ENCODE peak calls at places on chromosome 12, in nine cellular contexts. Z is A549, J is SK-N-SH, X is GM23338, T is GM12878, E is K562, I is HCT116, W is HL-60, F is HepG2. B is an unnamed sample.

GRCh38 chr12:130743606-130744005 is 27.5 kb upstream of the RIMBP2 start:
- DNase-seq in X (no peak), F (no peak), Z (no peak), T (no peak), J (no peak), E (no peak), I (no peak), W (no peak), B (no peak)

GRCh38 chr12:12405882-12406281 is 49.0 kb downstream of the BORCS5 start:
- DNase-seq in F (peak), E (no peak), I (no peak), Z (peak), W (no peak), J (no peak), T (no peak), X (no peak), B (no peak)

GRCh38 chr12:57178213-57178612 is 30.8 kb upstream of the LRP1-AS start:
- DNase-seq in F (no peak), I (no peak), T (no peak), J (no peak), E (no peak), X (no peak), Z (no peak), W (no peak), B (no peak)

GRCh38 chr12:6703631-6704030 is 3.0 kb upstream of the PIANP start:
- DNase-seq in E (peak), F (peak), T (no peak), W (no peak), X (peak), Z (peak), I (no peak), J (no peak), B (no peak)

GRCh38 chr12:48782457-48783395 is 6.2 kb downstream of the ADCY6 start:
- DNase-seq in I (no peak), W (no peak), T (no peak), F (no peak), Z (no peak), E (no peak), X (peak), J (no peak), B (no peak)

GRCh38 chr12:68806488-68807237 is 1.3 kb upstream of the MDM2 start:
- DNase-seq in F (no peak), X (no peak), Z (no peak), I (no peak), J (no peak), W (no peak), E (no peak), T (no peak), B (no peak)

GRCh38 chr12:132227782-132228417 is 83.6 kb downstream of the NOC4L start:
- DNase-seq in E (no peak), T (no peak), X (no peak), Z (no peak), F (no peak), W (no peak), J (no peak), I (no peak), B (no peak)

GRCh38 chr12:123142948-123143752 is 7.7 kb downstream of the PITPNM2 start:
- DNase-seq in Z (no peak), X (peak), J (no peak), T (no peak), E (peak), F (peak), W (no peak), I (peak), B (no peak)

GRCh38 chr12:25940886-25941285 is 17.6 kb upstream of the RASSF8 start:
- DNase-seq in I (no peak), F (no peak), W (no peak), J (no peak), X (no peak), T (no peak), Z (no peak), E (no peak), B (no peak)

GRCh38 chr12:101619868-101620761 is 25.3 kb downstream of the MYBPC1 start:
- DNase-seq in W (no peak), I (no peak), F (no peak), T (no peak), Z (no peak), X (no peak), J (no peak), E (no peak), B (no peak)

GRCh38 chr12:1204581-1205121 is 213.6 kb downstream of the ERC1 start:
- DNase-seq in I (no peak), X (no peak), Z (no peak), T (peak), W (no peak), J (peak), E (no peak), F (no peak), B (no peak)

GRCh38 chr12:49885663-49886461 is 17.8 kb downstream of the FAIM2 start:
- DNase-seq in Z (no peak), T (no peak), X (no peak), F (peak), I (no peak), E (no peak), J (no peak), W (no peak), B (no peak)

GRCh38 chr12:124273630-124274029 is 21.3 kb upstream of the RFLNA start:
- DNase-seq in X (peak), I (peak), Z (peak), T (peak), J (peak), F (peak), W (peak), E (peak), B (no peak)

GRCh38 chr12:131900397-131900796 is 6.0 kb downstream of the ULK1 start:
- DNase-seq in W (no peak), T (no peak), F (no peak), Z (no peak), J (no peak), I (no peak), X (no peak), E (no peak), B (no peak)

GRCh38 chr12:32309811-32310755 is 89.3 kb upstream of the FGD4 start:
- DNase-seq in W (no peak), X (no peak), E (no peak), T (no peak), I (no peak), F (no peak), J (no peak), Z (no peak), B (no peak)

GRCh38 chr12:108282160-108282559 is 57.0 kb downstream of the CMKLR1 start:
- DNase-seq in W (no peak), F (no peak), I (no peak), Z (no peak), T (no peak), X (no peak), E (no peak), J (no peak), B (no peak)

GRCh38 chr12:27210187-27210586 is 33.9 kb upstream of the STK38L start:
- DNase-seq in W (no peak), I (no peak), E (no peak), F (no peak), X (no peak), T (no peak), J (no peak), Z (no peak), B (no peak)

GRCh38 chr12:31007153-31007495 is 66.5 kb upstream of the DDX11 start:
- DNase-seq in E (no peak), I (no peak), T (no peak), F (no peak), Z (no peak), W (no peak), J (no peak), X (no peak), B (no peak)

GRCh38 chr12:17763365-17763764 is 326.6 kb downstream of the RERGL start:
- DNase-seq in Z (no peak), F (no peak), T (no peak), W (no peak), I (no peak), X (no peak), E (no peak), J (no peak), B (no peak)

GRCh38 chr12:80858356-80858755 is 79.4 kb downstream of the LIN7A start:
- DNase-seq in E (no peak), T (no peak), J (no peak), Z (no peak), F (no peak), W (no peak), X (no peak), I (no peak), B (no peak)

GRCh38 chr12:62435337-62436163 is 31.1 kb upstream of the MON2 start:
- DNase-seq in T (no peak), I (no peak), W (peak), E (no peak), X (peak), Z (peak), J (peak), F (peak), B (peak)

GRCh38 chr12:26874501-26875296 is 41.7 kb upstream of the ITPR2 start:
- DNase-seq in J (no peak), W (peak), E (no peak), Z (no peak), I (no peak), T (peak), F (no peak), X (no peak), B (no peak)

GRCh38 chr12:93974252-93974651 is 174.1 kb upstream of the PLXNC1 start:
- DNase-seq in F (no peak), J (no peak), I (no peak), W (no peak), X (no peak), E (no peak), Z (no peak), T (no peak), B (no peak)

GRCh38 chr12:82019533-82019932 is 260.4 kb upstream of the PPFIA2 start:
- DNase-seq in J (no peak), X (peak), I (no peak), E (no peak), Z (no peak), F (no peak), W (no peak), T (no peak), B (no peak)

GRCh38 chr12:26936559-26937442 is 980 bp downstream of the INTS13 start:
- DNase-seq in I (no peak), T (no peak), W (no peak), E (peak), F (no peak), Z (no peak), X (no peak), J (no peak), B (no peak)

GRCh38 chr12:62250671-62251608 is 9.3 kb upstream of the USP15 start:
- DNase-seq in X (no peak), Z (no peak), I (no peak), J (no peak), T (peak), E (peak), W (no peak), F (no peak), B (no peak)

GRCh38 chr12:114248527-114248926 is 157.4 kb downstream of the TBX5 start:
- DNase-seq in E (no peak), T (no peak), F (no peak), I (no peak), X (peak), J (no peak), W (no peak), Z (no peak), B (no peak)

GRCh38 chr12:1806301-1807106 is 13.9 kb upstream of the LRTM2 start:
- DNase-seq in T (no peak), W (no peak), J (no peak), E (no peak), X (no peak), F (no peak), Z (no peak), I (no peak), B (no peak)

GRCh38 chr12:49296034-49296835 is 1.3 kb downstream of the PRPH start:
- DNase-seq in F (peak), X (peak), T (no peak), I (no peak), J (peak), Z (peak), E (peak), W (no peak), B (no peak)

GRCh38 chr12:57899010-57899662 is 42.2 kb upstream of the ATP23 start:
- DNase-seq in J (no peak), E (no peak), Z (no peak), F (no peak), X (no peak), W (no peak), T (peak), I (no peak), B (no peak)

GRCh38 chr12:47990351-47991105 is 13.7 kb downstream of the COL2A1 start:
- DNase-seq in J (no peak), I (no peak), F (no peak), W (peak), E (no peak), Z (no peak), T (peak), X (no peak), B (no peak)

GRCh38 chr12:108615918-108616317 is 17.8 kb downstream of the SELPLG start:
- DNase-seq in I (no peak), E (no peak), Z (no peak), J (no peak), F (no peak), X (no peak), T (no peak), W (no peak), B (no peak)

GRCh38 chr12:103503546-103504480 is 8.0 kb upstream of the C12orf42 start:
- DNase-seq in F (peak), W (no peak), X (peak), Z (no peak), I (peak), T (no peak), J (peak), E (no peak), B (no peak)

GRCh38 chr12:6494351-6494743 is 445 bp downstream of the NCAPD2 start:
- DNase-seq in F (no peak), W (peak), I (no peak), X (peak), T (no peak), J (peak), Z (no peak), E (no peak), B (no peak)

GRCh38 chr12:65664715-65665250 is 159.5 kb upstream of the HMGA2 start:
- DNase-seq in T (no peak), W (no peak), J (no peak), I (no peak), Z (no peak), E (no peak), X (no peak), F (no peak), B (no peak)

GRCh38 chr12:26646571-26646970 is 186.4 kb downstream of the ITPR2 start:
- DNase-seq in E (no peak), W (no peak), I (no peak), T (no peak), F (no peak), J (no peak), X (no peak), Z (no peak), B (no peak)

GRCh38 chr12:110424237-110424636 is 20.7 kb upstream of the ANAPC7 start:
- DNase-seq in X (peak), I (no peak), F (no peak), Z (no peak), W (no peak), J (no peak), T (no peak), E (no peak), B (no peak)

GRCh38 chr12:2265461-2266167 is 212.8 kb downstream of the CACNA1C start:
- DNase-seq in T (no peak), J (peak), Z (no peak), W (no peak), E (no peak), F (no peak), I (no peak), X (no peak), B (no peak)

DNA sequence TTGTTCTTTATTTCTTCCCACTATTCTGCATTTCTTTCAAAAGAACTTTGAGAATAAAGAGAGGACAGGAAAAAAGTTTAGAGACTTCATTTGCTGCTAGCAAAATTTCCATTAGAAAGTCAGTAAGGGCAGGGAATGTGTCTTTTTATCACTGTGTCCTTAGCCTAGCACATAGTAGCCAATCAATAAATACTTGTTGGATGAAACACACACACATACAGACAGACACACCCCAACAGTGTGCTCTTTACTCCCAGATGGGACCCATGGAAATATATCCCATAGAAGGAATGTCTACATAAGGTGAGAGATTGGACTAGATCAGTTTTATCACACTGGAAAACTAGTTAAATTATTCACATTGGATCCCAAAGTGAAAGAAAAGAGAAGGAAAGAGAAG is 21.1 kb upstream of the ARID2 start:
- DNase-seq in F (no peak), X (no peak), J (no peak), Z (no peak), I (no peak), E (no peak), T (no peak), W (no peak), B (no peak)
- TF ChIP-seq REST in F (no peak), X (no peak), J (no peak), Z (no peak), I (no peak), E (no peak), T (no peak), W (no peak), B (no peak)

GRCh38 chr12:54932038-54932437 is 52.5 kb downstream of the TESPA1 start:
- DNase-seq in F (no peak), I (no peak), W (no peak), E (no peak), T (no peak), X (no peak), J (no peak), Z (no peak), B (no peak)
- H3K27ac ChIP-seq in F (no peak), I (no peak), W (no peak), E (no peak), T (no peak), X (no peak), J (no peak), Z (no peak), B (no peak)

DNA sequence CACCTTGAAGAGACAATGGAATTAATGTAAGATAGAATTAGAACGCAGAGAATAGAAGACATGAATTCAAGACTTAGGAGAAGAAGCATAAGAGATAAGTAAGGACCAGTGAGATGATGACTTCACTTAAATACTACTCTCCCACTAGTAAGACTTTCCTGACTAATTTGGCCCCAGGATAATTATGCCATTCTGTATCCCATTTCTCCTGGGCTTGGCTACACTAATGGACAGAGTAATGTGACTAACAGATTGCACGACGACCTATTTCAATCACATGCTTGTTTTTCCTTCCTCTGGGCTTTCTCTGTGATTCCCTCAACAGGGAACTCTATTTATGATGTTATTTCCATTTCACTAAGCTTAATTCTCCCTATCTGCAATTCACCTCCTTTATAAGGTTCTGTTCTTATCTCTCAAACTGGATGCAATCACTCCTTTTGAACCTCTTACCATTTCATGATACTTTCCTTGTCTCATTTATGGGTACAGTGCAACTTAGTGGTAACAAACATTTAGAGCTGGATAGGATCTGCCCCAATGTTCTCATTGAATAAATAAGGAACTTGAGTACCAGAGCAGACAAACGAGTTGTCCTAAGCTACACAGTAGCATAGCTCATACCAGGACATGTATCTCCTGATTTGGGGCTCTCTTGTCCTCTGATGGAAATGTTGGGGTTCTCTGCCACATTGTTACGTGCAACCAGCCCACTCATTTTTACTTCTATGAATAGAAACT is 102.7 kb downstream of the BTG1 start:
- DNase-seq in F (no peak), T (no peak), X (no peak), Z (no peak), W (no peak), I (no peak), E (no peak), J (no peak), B (no peak)
- TF ChIP-seq REST in F (no peak), T (no peak), X (no peak), Z (no peak), W (no peak), I (no peak), E (no peak), J (no peak), B (no peak)

GRCh38 chr12:21993438-21993981 is 52.3 kb upstream of the ABCC9 start:
- DNase-seq in J (no peak), W (no peak), T (no peak), F (no peak), X (no peak), I (no peak), E (no peak), Z (no peak), B (no peak)
- H3K27ac ChIP-seq in J (no peak), W (no peak), T (no peak), F (no peak), X (no peak), I (no peak), E (peak), Z (no peak), B (no peak)

GRCh38 chr12:88594780-88595179 is 14.5 kb upstream of the KITLG start:
- DNase-seq in E (no peak), F (no peak), T (no peak), J (no peak), I (no peak), Z (no peak), X (no peak), W (no peak), B (no peak)

GRCh38 chr12:88590851-88591250 is 10.6 kb upstream of the KITLG start:
- DNase-seq in J (no peak), I (no peak), F (no peak), Z (no peak), W (no peak), E (no peak), X (no peak), T (no peak), B (no peak)

GRCh38 chr12:88595697-88596096 is 15.4 kb upstream of the KITLG start:
- DNase-seq in X (no peak), J (no peak), F (no peak), T (no peak), W (no peak), Z (no peak), I (no peak), E (no peak), B (no peak)

DNA sequence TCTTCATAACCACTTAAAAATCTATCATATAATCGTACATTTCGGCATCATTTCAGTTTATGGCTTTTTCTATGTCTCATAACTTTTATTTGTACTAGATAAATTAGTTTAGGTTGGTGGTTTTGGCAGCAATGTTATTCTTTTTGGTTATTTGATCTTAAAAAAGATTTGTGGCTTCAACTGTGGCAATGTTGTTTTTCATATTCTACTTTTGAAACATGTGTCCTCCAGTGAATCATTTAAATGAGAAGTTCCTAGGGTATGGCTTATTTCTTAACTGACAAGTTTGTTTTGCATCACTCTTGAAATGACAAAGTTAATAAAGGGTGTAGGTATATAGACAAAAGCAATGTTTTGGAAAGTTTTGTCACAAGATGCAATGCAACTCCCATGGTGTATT is 11.1 kb upstream of the KITLG start:
- DNase-seq in F (no peak), W (no peak), I (no peak), X (no peak), E (no peak), J (no peak), Z (no peak), T (no peak), B (no peak)
- TF ChIP-seq REST in F (no peak), W (no peak), I (no peak), X (no peak), E (no peak), J (no peak), Z (no peak), T (no peak), B (no peak)

DNA sequence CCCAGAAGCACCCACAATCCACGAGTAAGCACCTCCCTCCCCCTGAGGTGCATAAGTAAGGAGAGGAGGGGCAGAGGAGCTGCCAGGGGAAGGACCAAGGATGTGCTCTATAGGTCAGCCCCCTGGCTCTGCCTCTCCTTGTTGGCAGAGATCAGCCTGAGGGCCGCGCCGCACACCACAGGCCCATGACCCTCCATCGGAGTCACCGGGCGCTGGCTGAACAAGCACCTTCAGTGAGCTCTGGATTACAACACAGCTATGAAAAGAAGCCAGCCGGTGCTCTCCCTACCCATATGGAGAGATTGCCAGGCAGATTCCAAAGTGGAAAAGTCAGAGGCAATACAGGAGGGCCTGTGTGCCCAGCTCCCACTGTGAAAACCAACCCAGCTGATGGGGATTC is 257.3 kb downstream of the GLT1D1 start:
- DNase-seq in T (no peak), F (no peak), J (no peak), Z (no peak), W (no peak), E (no peak), X (no peak), I (no peak), B (no peak)
- H3K27ac ChIP-seq in T (no peak), F (no peak), J (no peak), Z (no peak), W (no peak), E (no peak), X (no peak), I (no peak), B (no peak)

B was measured in Panc1.